ENCODE peak calls at places on chromosomes 3 and 15, in four cellular contexts. One of them, this sample, is unnamed.

GRCh38 chr3:177473184-177473583 is 275.9 kb upstream of the TBL1XR1 start:
- DNase-seq in dorsolateral prefrontal cortex: no peak
- DNase-seq in AG04450: no peak
- DNase-seq in progenitor cell of endocrine pancreas: no peak
- DNase-seq in this sample: no peak

GRCh38 chr15:100635406-100636071 is 33.1 kb downstream of the ASB7 start:
- DNase-seq in dorsolateral prefrontal cortex: no peak
- DNase-seq in AG04450: no peak
- DNase-seq in progenitor cell of endocrine pancreas: no peak
- DNase-seq in this sample: no peak

GRCh38 chr15:74631408-74631807 is 15.8 kb downstream of the CLK3 start:
- DNase-seq in dorsolateral prefrontal cortex: no peak
- DNase-seq in AG04450: no peak
- DNase-seq in progenitor cell of endocrine pancreas: no peak
- DNase-seq in this sample: no peak

GRCh38 chr3:115651599-115651998 is 28.3 kb downstream of the GAP43 start:
- DNase-seq in dorsolateral prefrontal cortex: no peak
- DNase-seq in AG04450: no peak
- DNase-seq in progenitor cell of endocrine pancreas: no peak
- DNase-seq in this sample: no peak

GRCh38 chr15:94004697-94005096 is 226.7 kb upstream of the MCTP2 start:
- DNase-seq in dorsolateral prefrontal cortex: no peak
- DNase-seq in AG04450: no peak
- DNase-seq in progenitor cell of endocrine pancreas: no peak
- DNase-seq in this sample: no peak

GRCh38 chr3:13623101-13623654 is 74.3 kb downstream of the FBLN2 start:
- DNase-seq in dorsolateral prefrontal cortex: no peak
- DNase-seq in AG04450: no peak
- DNase-seq in progenitor cell of endocrine pancreas: no peak
- DNase-seq in this sample: no peak

GRCh38 chr3:190381356-190381940 is 6.5 kb upstream of the CLDN16 start:
- DNase-seq in dorsolateral prefrontal cortex: no peak
- DNase-seq in AG04450: no peak
- DNase-seq in progenitor cell of endocrine pancreas: no peak
- DNase-seq in this sample: no peak

GRCh38 chr3:118801899-118802298 is 232.7 kb downstream of the IGSF11 start:
- DNase-seq in dorsolateral prefrontal cortex: no peak
- DNase-seq in AG04450: no peak
- DNase-seq in progenitor cell of endocrine pancreas: no peak
- DNase-seq in this sample: no peak

GRCh38 chr3:39631136-39631535 is 163.7 kb downstream of the MOBP start:
- DNase-seq in dorsolateral prefrontal cortex: no peak
- DNase-seq in AG04450: no peak
- DNase-seq in progenitor cell of endocrine pancreas: no peak
- DNase-seq in this sample: no peak

GRCh38 chr15:34889486-34889885 is 80.1 kb downstream of the AQR start:
- DNase-seq in dorsolateral prefrontal cortex: no peak
- DNase-seq in AG04450: no peak
- DNase-seq in progenitor cell of endocrine pancreas: no peak
- DNase-seq in this sample: no peak

GRCh38 chr15:81410318-81410753 is 36.3 kb upstream of the TMC3 start:
- DNase-seq in dorsolateral prefrontal cortex: peak
- DNase-seq in AG04450: peak
- DNase-seq in progenitor cell of endocrine pancreas: no peak
- DNase-seq in this sample: peak

GRCh38 chr3:66048051-66048395 is 9.3 kb upstream of the MAGI1 start:
- DNase-seq in dorsolateral prefrontal cortex: no peak
- DNase-seq in AG04450: no peak
- DNase-seq in progenitor cell of endocrine pancreas: no peak
- DNase-seq in this sample: no peak

GRCh38 chr3:177569193-177569592 is 371.9 kb upstream of the TBL1XR1 start:
- DNase-seq in dorsolateral prefrontal cortex: no peak
- DNase-seq in AG04450: no peak
- DNase-seq in progenitor cell of endocrine pancreas: no peak
- DNase-seq in this sample: no peak

GRCh38 chr3:51642462-51642861 is 28.6 kb upstream of the TEX264 start:
- DNase-seq in dorsolateral prefrontal cortex: no peak
- DNase-seq in AG04450: no peak
- DNase-seq in progenitor cell of endocrine pancreas: no peak
- DNase-seq in this sample: no peak

GRCh38 chr15:88938802-88939485 is 25.8 kb upstream of the MFGE8 start:
- DNase-seq in dorsolateral prefrontal cortex: no peak
- DNase-seq in AG04450: no peak
- DNase-seq in progenitor cell of endocrine pancreas: no peak
- DNase-seq in this sample: no peak

GRCh38 chr3:98733778-98734281 is 29.3 kb upstream of the ST3GAL6 start:
- DNase-seq in dorsolateral prefrontal cortex: no peak
- DNase-seq in AG04450: no peak
- DNase-seq in progenitor cell of endocrine pancreas: no peak
- DNase-seq in this sample: no peak

GRCh38 chr15:45705510-45706473 is 71.0 kb downstream of the SQOR start:
- DNase-seq in dorsolateral prefrontal cortex: peak
- DNase-seq in AG04450: peak
- DNase-seq in progenitor cell of endocrine pancreas: peak
- DNase-seq in this sample: peak

GRCh38 chr15:61141497-61142125 is 87.5 kb downstream of the RORA start:
- DNase-seq in dorsolateral prefrontal cortex: no peak
- DNase-seq in AG04450: no peak
- DNase-seq in progenitor cell of endocrine pancreas: no peak
- DNase-seq in this sample: no peak

GRCh38 chr3:15647629-15648167 is 46.2 kb downstream of the BTD start:
- DNase-seq in dorsolateral prefrontal cortex: no peak
- DNase-seq in AG04450: peak
- DNase-seq in progenitor cell of endocrine pancreas: no peak
- DNase-seq in this sample: no peak

GRCh38 chr3:150577854-150578253 is 25.3 kb upstream of the SELENOT start:
- DNase-seq in dorsolateral prefrontal cortex: no peak
- DNase-seq in AG04450: no peak
- DNase-seq in progenitor cell of endocrine pancreas: no peak
- DNase-seq in this sample: no peak

GRCh38 chr3:40167958-40168357 is 141.5 kb upstream of the EIF1B start:
- DNase-seq in dorsolateral prefrontal cortex: no peak
- DNase-seq in AG04450: no peak
- DNase-seq in progenitor cell of endocrine pancreas: no peak
- DNase-seq in this sample: no peak

GRCh38 chr3:114775395-114775794 is 371.7 kb downstream of the ZBTB20 start:
- DNase-seq in dorsolateral prefrontal cortex: no peak
- DNase-seq in AG04450: no peak
- DNase-seq in progenitor cell of endocrine pancreas: no peak
- DNase-seq in this sample: no peak

GRCh38 chr3:187773963-187774789 is 28.9 kb upstream of the BCL6 start:
- DNase-seq in dorsolateral prefrontal cortex: no peak
- DNase-seq in AG04450: no peak
- DNase-seq in progenitor cell of endocrine pancreas: no peak
- DNase-seq in this sample: no peak

GRCh38 chr3:27939940-27940339 is 217.8 kb upstream of the EOMES start:
- DNase-seq in dorsolateral prefrontal cortex: no peak
- DNase-seq in AG04450: no peak
- DNase-seq in progenitor cell of endocrine pancreas: no peak
- DNase-seq in this sample: no peak

GRCh38 chr3:171347017-171347979 is 112.9 kb downstream of the TNIK start:
- DNase-seq in dorsolateral prefrontal cortex: no peak
- DNase-seq in AG04450: no peak
- DNase-seq in progenitor cell of endocrine pancreas: no peak
- DNase-seq in this sample: no peak

GRCh38 chr3:156594229-156594683 is 39.3 kb upstream of the SSR3 start:
- DNase-seq in dorsolateral prefrontal cortex: no peak
- DNase-seq in AG04450: no peak
- DNase-seq in progenitor cell of endocrine pancreas: no peak
- DNase-seq in this sample: no peak

GRCh38 chr15:39336926-39337325 is 244.0 kb upstream of the THBS1 start:
- DNase-seq in dorsolateral prefrontal cortex: no peak
- DNase-seq in AG04450: no peak
- DNase-seq in progenitor cell of endocrine pancreas: no peak
- DNase-seq in this sample: no peak

GRCh38 chr3:34213481-34213880 is 415.1 kb downstream of the PDCD6IP start:
- DNase-seq in dorsolateral prefrontal cortex: peak
- DNase-seq in AG04450: no peak
- DNase-seq in progenitor cell of endocrine pancreas: no peak
- DNase-seq in this sample: no peak

GRCh38 chr15:82146990-82147461 is 101.2 kb upstream of the MEX3B start:
- DNase-seq in dorsolateral prefrontal cortex: no peak
- DNase-seq in AG04450: no peak
- DNase-seq in progenitor cell of endocrine pancreas: no peak
- DNase-seq in this sample: no peak

GRCh38 chr15:43105077-43105769 is 615 bp downstream of the UBR1 start:
- DNase-seq in dorsolateral prefrontal cortex: no peak
- DNase-seq in AG04450: no peak
- DNase-seq in progenitor cell of endocrine pancreas: no peak
- DNase-seq in this sample: no peak

GRCh38 chr15:33226559-33227181 is 32.2 kb upstream of the FMN1 start:
- DNase-seq in dorsolateral prefrontal cortex: no peak
- DNase-seq in AG04450: no peak
- DNase-seq in progenitor cell of endocrine pancreas: no peak
- DNase-seq in this sample: no peak

GRCh38 chr3:146640955-146641867 is 36.1 kb upstream of the PLSCR5 start:
- DNase-seq in dorsolateral prefrontal cortex: no peak
- DNase-seq in AG04450: peak
- DNase-seq in progenitor cell of endocrine pancreas: no peak
- DNase-seq in this sample: no peak

GRCh38 chr3:122938756-122939425 is 88.7 kb downstream of the SEMA5B start:
- DNase-seq in dorsolateral prefrontal cortex: no peak
- DNase-seq in AG04450: no peak
- DNase-seq in progenitor cell of endocrine pancreas: no peak
- DNase-seq in this sample: no peak

GRCh38 chr3:104286645-104287044 is 1080.1 kb upstream of the ALCAM start:
- DNase-seq in dorsolateral prefrontal cortex: no peak
- DNase-seq in AG04450: no peak
- DNase-seq in progenitor cell of endocrine pancreas: no peak
- DNase-seq in this sample: no peak

GRCh38 chr15:78372880-78373279 is 32.7 kb downstream of the CRABP1 start:
- DNase-seq in dorsolateral prefrontal cortex: no peak
- DNase-seq in AG04450: no peak
- DNase-seq in progenitor cell of endocrine pancreas: no peak
- DNase-seq in this sample: no peak

GRCh38 chr3:149647285-149647684 is 10.5 kb downstream of the WWTR1 start:
- DNase-seq in dorsolateral prefrontal cortex: no peak
- DNase-seq in AG04450: no peak
- DNase-seq in progenitor cell of endocrine pancreas: no peak
- DNase-seq in this sample: no peak

GRCh38 chr15:85800460-85801123 is 5.9 kb upstream of the KLHL25 start:
- DNase-seq in dorsolateral prefrontal cortex: no peak
- DNase-seq in AG04450: no peak
- DNase-seq in progenitor cell of endocrine pancreas: no peak
- DNase-seq in this sample: no peak

GRCh38 chr3:42127226-42127625 is 36.1 kb downstream of the TRAK1 start:
- DNase-seq in dorsolateral prefrontal cortex: no peak
- DNase-seq in AG04450: no peak
- DNase-seq in progenitor cell of endocrine pancreas: no peak
- DNase-seq in this sample: no peak

GRCh38 chr3:42128526-42128925 is 37.4 kb downstream of the TRAK1 start:
- DNase-seq in dorsolateral prefrontal cortex: no peak
- DNase-seq in AG04450: no peak
- DNase-seq in progenitor cell of endocrine pancreas: no peak
- DNase-seq in this sample: no peak

GRCh38 chr3:42130329-42131070 is 39.3 kb downstream of the TRAK1 start:
- DNase-seq in dorsolateral prefrontal cortex: no peak
- DNase-seq in AG04450: no peak
- DNase-seq in progenitor cell of endocrine pancreas: no peak
- DNase-seq in this sample: no peak

GRCh38 chr3:42129014-42129953 is 38.1 kb downstream of the TRAK1 start:
- DNase-seq in dorsolateral prefrontal cortex: no peak
- DNase-seq in AG04450: no peak
- DNase-seq in progenitor cell of endocrine pancreas: no peak
- DNase-seq in this sample: no peak

GRCh38 chr3:42130007-42130328 is 38.8 kb downstream of the TRAK1 start:
- DNase-seq in dorsolateral prefrontal cortex: no peak
- DNase-seq in AG04450: no peak
- DNase-seq in progenitor cell of endocrine pancreas: no peak
- DNase-seq in this sample: no peak
- TF ChIP-seq CTCF in dorsolateral prefrontal cortex: no peak
- TF ChIP-seq CTCF in AG04450: no peak
- TF ChIP-seq CTCF in progenitor cell of endocrine pancreas: no peak
- TF ChIP-seq CTCF in this sample: no peak

GRCh38 chr3:31953636-31954035 is 27.4 kb downstream of the OSBPL10 start:
- DNase-seq in dorsolateral prefrontal cortex: no peak
- DNase-seq in AG04450: no peak
- DNase-seq in progenitor cell of endocrine pancreas: no peak
- DNase-seq in this sample: no peak
- TF ChIP-seq CTCF in dorsolateral prefrontal cortex: no peak
- TF ChIP-seq CTCF in AG04450: no peak
- TF ChIP-seq CTCF in progenitor cell of endocrine pancreas: no peak
- TF ChIP-seq CTCF in this sample: no peak

GRCh38 chr15:44319385-44319784 is 30.9 kb downstream of the GOLM2 start:
- DNase-seq in dorsolateral prefrontal cortex: no peak
- DNase-seq in AG04450: no peak
- DNase-seq in progenitor cell of endocrine pancreas: no peak
- DNase-seq in this sample: no peak
- TF ChIP-seq CTCF in dorsolateral prefrontal cortex: no peak
- TF ChIP-seq CTCF in AG04450: no peak
- TF ChIP-seq CTCF in progenitor cell of endocrine pancreas: no peak
- TF ChIP-seq CTCF in this sample: no peak

GRCh38 chr15:69061414-69061842 is 46.9 kb downstream of the NOX5 start:
- DNase-seq in dorsolateral prefrontal cortex: no peak
- DNase-seq in AG04450: no peak
- DNase-seq in progenitor cell of endocrine pancreas: no peak
- DNase-seq in this sample: no peak

GRCh38 chr15:69067296-69067695 is 52.8 kb downstream of the NOX5 start:
- DNase-seq in dorsolateral prefrontal cortex: no peak
- DNase-seq in AG04450: no peak
- DNase-seq in progenitor cell of endocrine pancreas: no peak
- DNase-seq in this sample: no peak

GRCh38 chr15:69065981-69066645 is 51.6 kb downstream of the NOX5 start:
- DNase-seq in dorsolateral prefrontal cortex: no peak
- DNase-seq in AG04450: no peak
- DNase-seq in progenitor cell of endocrine pancreas: no peak
- DNase-seq in this sample: no peak

GRCh38 chr15:69066646-69066995 is 52.1 kb downstream of the NOX5 start:
- DNase-seq in dorsolateral prefrontal cortex: no peak
- DNase-seq in AG04450: no peak
- DNase-seq in progenitor cell of endocrine pancreas: no peak
- DNase-seq in this sample: no peak

DNA sequence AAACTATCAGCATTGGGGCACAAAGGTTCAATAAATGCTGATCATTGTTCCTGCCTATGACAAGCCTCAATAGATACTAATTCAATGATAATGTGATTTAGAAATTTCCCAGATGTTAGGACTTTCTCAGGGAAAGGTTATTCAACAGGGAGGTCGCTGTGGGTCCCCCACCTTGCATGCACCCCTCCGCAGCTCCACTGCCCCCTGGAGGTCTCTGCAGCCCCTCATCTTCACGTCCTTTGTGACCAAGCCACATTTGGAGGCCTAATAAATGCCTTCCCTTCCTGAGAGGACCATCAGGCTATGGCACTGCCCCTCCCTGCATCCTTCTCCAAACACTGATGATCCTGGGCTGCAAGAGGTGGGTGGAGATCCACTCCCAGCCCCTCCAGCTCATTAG is 50.2 kb downstream of the NOX5 start:
- DNase-seq in dorsolateral prefrontal cortex: no peak
- DNase-seq in AG04450: no peak
- DNase-seq in progenitor cell of endocrine pancreas: no peak
- DNase-seq in this sample: no peak
- TF ChIP-seq CTCF in dorsolateral prefrontal cortex: no peak
- TF ChIP-seq CTCF in AG04450: no peak
- TF ChIP-seq CTCF in progenitor cell of endocrine pancreas: peak
- TF ChIP-seq CTCF in this sample: no peak

GRCh38 chr15:62390793-62391543 is 225.9 kb upstream of the C2CD4B start:
- DNase-seq in dorsolateral prefrontal cortex: peak
- DNase-seq in AG04450: no peak
- DNase-seq in progenitor cell of endocrine pancreas: peak
- DNase-seq in this sample: peak
- TF ChIP-seq CTCF in dorsolateral prefrontal cortex: no peak
- TF ChIP-seq CTCF in AG04450: peak
- TF ChIP-seq CTCF in progenitor cell of endocrine pancreas: no peak
- TF ChIP-seq CTCF in this sample: no peak